ENCODE peak calls at places on chromosomes 11 and 22, in seven cellular contexts. E is mesendoderm, G is neuronal stem cell, P is IMR-90, O is H1, S is mesenchymal stem cell, F is trophoblast cell. A is an unnamed sample. For H3K4me1, the result is how much of the 10 kb centered on the place peaks cover.

GRCh38 chr22:20563464-20563906 is 56.1 kb downstream of the MED15 start:
- DNase-seq in P (no peak), E (no peak), F (no peak), G (no peak), S (no peak), O (no peak), A (no peak)

GRCh38 chr22:39098026-39098425 is 982 bp downstream of the APOBEC3H start:
- DNase-seq in G (no peak), S (no peak), F (no peak), E (peak), O (no peak), P (no peak), A (peak)

GRCh38 chr11:112812719-112813118 is 148.5 kb upstream of the NCAM1 start:
- DNase-seq in E (no peak), O (no peak), P (no peak), S (no peak), F (no peak), G (no peak), A (no peak)

GRCh38 chr11:79094601-79095000 is 346.2 kb downstream of the TENM4 start:
- DNase-seq in S (no peak), F (no peak), G (no peak), E (peak), O (no peak), P (no peak), A (no peak)

GRCh38 chr11:73982990-73983763 is 534 bp upstream of the UCP2 start:
- DNase-seq in E (peak), O (peak), F (peak), S (peak), P (peak), G (peak), A (peak)

GRCh38 chr11:15815246-15816209 is 540.8 kb downstream of the SOX6 start:
- DNase-seq in G (no peak), F (no peak), P (no peak), E (no peak), S (peak), O (no peak), A (no peak)

GRCh38 chr11:93330446-93330984 is at the start of gene DEUP1:
- DNase-seq in S (peak), G (peak), O (no peak), F (peak), E (peak), P (no peak), A (peak)

GRCh38 chr11:129045150-129045549 is 102.5 kb upstream of the TP53AIP1 start:
- DNase-seq in S (no peak), G (no peak), F (no peak), O (no peak), E (no peak), P (no peak), A (no peak)

GRCh38 chr11:134634897-134635831 is 223.1 kb upstream of the B3GAT1 start:
- DNase-seq in P (no peak), S (no peak), E (peak), G (no peak), F (no peak), O (no peak), A (no peak)

GRCh38 chr11:6127881-6128280 is 20.4 kb downstream of the OR56B4 start:
- DNase-seq in F (no peak), P (no peak), G (no peak), O (no peak), S (no peak), E (no peak), A (no peak)

GRCh38 chr11:985435-985834 is 51.1 kb downstream of the MUC6 start:
- DNase-seq in O (no peak), P (no peak), S (no peak), G (no peak), E (no peak), F (no peak), A (no peak)

GRCh38 chr11:70641366-70641765 is 243.0 kb downstream of the CTTN start:
- DNase-seq in F (no peak), G (no peak), E (peak), S (no peak), O (no peak), P (no peak), A (peak)

GRCh38 chr11:47466701-47467250 is 17.8 kb upstream of the RAPSN start:
- DNase-seq in S (no peak), O (no peak), G (no peak), E (peak), F (no peak), P (no peak), A (no peak)

GRCh38 chr22:41380993-41381328 is 781 bp upstream of the TEF start:
- DNase-seq in E (no peak), S (peak), G (no peak), F (peak), P (peak), O (no peak), A (no peak)

GRCh38 chr11:1360181-1360834 is 29.4 kb upstream of the BRSK2 start:
- DNase-seq in G (no peak), E (no peak), P (no peak), O (no peak), F (no peak), S (no peak), A (no peak)

GRCh38 chr11:58513747-58514367 is 6.0 kb upstream of the OR5B21 start:
- DNase-seq in G (peak), F (peak), E (peak), P (peak), S (peak), O (peak), A (peak)

GRCh38 chr11:118659956-118660645 is 19.3 kb downstream of the TREH start:
- DNase-seq in O (no peak), F (no peak), E (no peak), G (no peak), P (no peak), S (no peak), A (no peak)

GRCh38 chr11:94501522-94501921 is 7.7 kb downstream of the ANKRD49 start:
- DNase-seq in G (no peak), S (no peak), P (no peak), E (peak), F (peak), O (no peak), A (no peak)

GRCh38 chr11:74311352-74311926 is at the start of gene P4HA3:
- DNase-seq in G (peak), S (peak), F (peak), E (peak), O (peak), P (peak), A (peak)

GRCh38 chr11:22920939-22921565 is 60.8 kb upstream of the CCDC179 start:
- DNase-seq in O (peak), G (peak), E (peak), P (peak), S (peak), F (peak), A (peak)

GRCh38 chr11:41457216-41458014 is 2.0 kb downstream of the LRRC4C start:
- DNase-seq in P (no peak), E (no peak), S (no peak), G (no peak), O (no peak), F (no peak), A (no peak)

GRCh38 chr11:35619754-35620640 is 1.7 kb downstream of the FJX1 start:
- DNase-seq in F (no peak), E (peak), O (no peak), S (peak), P (peak), G (peak), A (peak)

GRCh38 chr11:65180877-65181568 is 705 bp upstream of the CAPN1 start:
- DNase-seq in S (peak), E (peak), F (peak), G (peak), O (no peak), P (peak), A (peak)

GRCh38 chr11:45260047-45260446 is 26.1 kb downstream of the SYT13 start:
- DNase-seq in G (no peak), F (no peak), E (no peak), S (no peak), P (no peak), O (no peak), A (no peak)

GRCh38 chr22:17817511-17818065 is 43.3 kb upstream of the BID start:
- DNase-seq in E (no peak), O (no peak), F (no peak), P (no peak), G (no peak), S (no peak), A (no peak)

GRCh38 chr11:130145975-130146776 is 13.4 kb upstream of the ST14 start:
- DNase-seq in F (peak), G (no peak), E (peak), P (no peak), O (peak), S (no peak), A (peak)

GRCh38 chr11:63867511-63867910 is 28.6 kb downstream of the MARK2 start:
- DNase-seq in F (peak), O (no peak), E (no peak), S (no peak), G (no peak), P (no peak), A (no peak)
- H3K4me1 ChIP-seq in F (under half), O (under half), E (under half), S (under half), G (under half), P (under half), A (under half)

DNA sequence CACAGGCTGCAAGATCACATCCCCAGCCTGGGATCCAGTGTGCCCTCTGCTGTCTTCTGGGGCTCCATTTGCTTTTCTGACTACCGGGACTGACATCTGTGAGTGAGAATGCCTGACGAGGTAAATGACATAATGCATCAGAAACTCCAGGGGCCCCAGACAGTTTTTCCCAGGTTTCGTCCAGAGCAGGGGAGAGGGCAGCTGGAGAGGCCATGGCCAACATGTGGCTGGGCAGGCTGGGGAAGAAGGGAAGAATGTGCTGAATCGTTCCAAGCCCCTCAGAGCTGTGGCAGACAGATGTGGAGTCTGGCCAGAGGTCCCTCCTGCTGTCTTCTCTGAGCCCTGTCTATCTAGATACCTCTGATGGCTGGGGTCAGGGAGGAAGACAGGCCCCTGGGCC is 163.9 kb downstream of the TRIM29 start:
- DNase-seq in G (no peak), F (no peak), O (no peak), E (peak), S (no peak), P (no peak), A (no peak)
- H3K18ac ChIP-seq in G (no peak), F (no peak), O (no peak), E (no peak), S (no peak), P (no peak), A (no peak)

GRCh38 chr11:33859306-33859705 is 32.6 kb downstream of the LMO2 start:
- DNase-seq in G (no peak), E (no peak), O (no peak), P (no peak), S (no peak), F (peak), A (no peak)
- H3K4me1 ChIP-seq in G (under half), E (under half), O (under half), P (under half), S (under half), F (under half), A (under half)

DNA sequence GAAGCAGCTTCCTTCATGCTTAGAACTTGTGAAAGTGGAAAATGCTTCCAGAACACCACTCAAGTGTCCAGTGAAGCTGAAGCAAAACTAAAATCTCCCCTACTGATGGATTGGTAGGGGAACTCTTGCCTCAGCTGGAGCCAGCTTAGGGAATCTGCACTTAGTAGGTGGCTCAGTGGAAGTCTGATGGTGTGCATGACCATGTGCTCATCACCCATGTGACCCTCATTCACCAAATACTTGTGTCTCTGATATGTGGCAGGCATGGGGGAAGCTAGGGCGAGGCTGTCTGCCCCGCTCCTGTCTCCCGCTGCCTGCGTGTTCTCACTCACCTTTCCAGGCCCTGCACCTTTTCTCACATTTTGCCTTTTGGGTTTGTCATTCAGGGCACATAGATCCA is 7.2 kb downstream of the TEAD1 start:
- DNase-seq in F (no peak), P (no peak), S (no peak), G (no peak), E (peak), O (no peak), A (no peak)
- H3K18ac ChIP-seq in F (peak), P (no peak), S (peak), G (peak), E (peak), O (peak), A (no peak)

DNA sequence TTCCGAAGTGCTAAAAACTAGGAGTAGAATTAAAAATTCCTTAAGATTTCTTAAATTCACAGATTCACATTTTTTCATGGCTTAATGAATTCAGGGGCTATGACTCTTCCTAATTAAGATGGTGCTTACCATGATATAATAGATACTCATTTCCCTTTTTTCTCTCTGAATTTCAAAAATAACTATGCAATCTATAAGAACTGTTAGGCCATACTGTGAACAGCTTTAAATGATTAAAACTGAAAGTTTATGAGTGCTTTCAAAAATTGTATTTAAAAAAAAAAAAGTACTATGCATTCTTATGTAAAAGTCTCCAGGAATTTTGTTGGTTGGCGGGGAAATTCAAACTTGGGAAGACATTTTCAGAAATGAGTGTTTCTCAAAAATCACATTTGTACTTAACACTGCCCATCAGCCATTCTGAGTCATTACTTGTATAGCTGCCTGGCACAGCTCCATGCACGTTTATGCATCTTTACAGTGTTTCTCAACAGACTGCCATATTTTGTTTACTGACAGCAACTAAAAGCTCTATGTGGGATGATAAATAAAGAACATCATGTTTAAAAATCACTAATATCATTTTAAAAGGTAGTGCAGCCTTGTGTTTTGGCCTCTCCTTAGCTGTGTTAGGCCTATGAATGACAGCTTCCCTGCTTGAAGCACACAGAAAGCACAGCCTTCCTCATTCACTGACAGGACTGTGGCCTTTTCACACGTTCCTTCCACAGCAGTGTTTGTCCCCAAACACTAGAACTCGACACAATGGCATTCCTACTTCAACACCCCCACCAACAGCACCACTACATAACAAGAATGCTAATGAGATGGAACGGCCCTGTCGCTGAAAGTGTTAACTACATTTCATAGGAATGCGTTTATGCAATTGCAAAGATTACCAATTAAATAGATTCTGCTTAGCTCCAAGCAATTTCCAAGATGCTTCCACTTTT is 131.4 kb downstream of the DCDC1 start:
- DNase-seq in S (peak), P (no peak), G (peak), F (no peak), E (peak), O (peak), A (peak)
- H3K4me1 ChIP-seq in S (under half), P (under half), G (under half), F (under half), E (under half), O (under half), A (under half)

GRCh38 chr11:61688368-61689163 is 8.4 kb downstream of the DAGLA start:
- DNase-seq in E (no peak), F (peak), P (no peak), G (no peak), S (no peak), O (no peak), A (peak)

GRCh38 chr11:61693897-61694840 is 14.0 kb downstream of the DAGLA start:
- DNase-seq in F (no peak), S (no peak), E (no peak), P (no peak), G (no peak), O (no peak), A (no peak)

GRCh38 chr11:61690706-61691377 is 10.7 kb downstream of the DAGLA start:
- DNase-seq in P (no peak), F (no peak), E (no peak), O (no peak), G (no peak), S (no peak), A (no peak)

GRCh38 chr11:61689164-61689496 is 8.9 kb downstream of the DAGLA start:
- DNase-seq in G (no peak), E (no peak), P (no peak), F (no peak), O (no peak), S (no peak), A (no peak)

GRCh38 chr11:61691378-61692156 is 11.4 kb downstream of the DAGLA start:
- DNase-seq in P (no peak), F (no peak), S (no peak), E (peak), G (no peak), O (no peak), A (no peak)
- H3K18ac ChIP-seq in P (no peak), F (no peak), S (no peak), E (no peak), G (peak), O (no peak), A (no peak)

GRCh38 chr11:34619062-34619516 is 1.8 kb upstream of the EHF start:
- DNase-seq in O (no peak), P (no peak), G (no peak), E (peak), F (peak), S (no peak), A (no peak)
- H3K4me1 ChIP-seq in O (under half), P (under half), G (under half), E (under half), F (under half), S (under half), A (under half)

GRCh38 chr11:67288452-67289225 is 464 bp upstream of the ANKRD13D start:
- DNase-seq in S (peak), G (peak), F (peak), O (no peak), E (peak), P (peak), A (peak)
- H3K18ac ChIP-seq in S (peak), G (peak), F (peak), O (peak), E (peak), P (peak), A (peak)

DNA sequence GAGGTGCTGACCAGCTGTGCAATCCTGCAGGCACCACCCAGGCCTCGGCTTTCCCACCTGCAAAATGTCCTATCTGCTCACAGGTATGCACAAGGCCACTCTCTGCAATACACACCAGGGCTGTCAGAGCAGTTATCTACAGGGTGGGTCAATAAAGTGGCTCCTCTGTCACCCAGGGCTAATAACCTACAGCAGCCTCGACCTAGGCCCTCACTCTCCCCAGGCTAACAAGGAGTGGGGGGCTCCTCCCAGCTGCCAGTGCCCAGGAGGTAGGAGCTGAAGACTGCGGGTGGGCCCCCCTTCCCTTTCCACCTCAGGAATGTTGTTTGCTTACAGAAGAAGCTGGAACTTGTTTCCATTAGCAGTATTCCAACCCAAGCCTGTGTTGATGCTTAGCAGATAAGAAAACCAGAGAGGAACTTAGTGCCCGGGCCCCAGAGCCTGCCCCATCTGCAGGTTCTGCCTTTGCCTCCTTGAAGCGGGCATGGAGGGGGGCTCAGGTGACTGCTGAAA is 26.8 kb downstream of the MYH9 start:
- DNase-seq in S (peak), F (no peak), G (no peak), P (peak), O (no peak), E (peak), A (no peak)
- H3K4me1 ChIP-seq in S (half or more), F (half or more), G (under half), P (half or more), O (under half), E (under half), A (under half)

DNA sequence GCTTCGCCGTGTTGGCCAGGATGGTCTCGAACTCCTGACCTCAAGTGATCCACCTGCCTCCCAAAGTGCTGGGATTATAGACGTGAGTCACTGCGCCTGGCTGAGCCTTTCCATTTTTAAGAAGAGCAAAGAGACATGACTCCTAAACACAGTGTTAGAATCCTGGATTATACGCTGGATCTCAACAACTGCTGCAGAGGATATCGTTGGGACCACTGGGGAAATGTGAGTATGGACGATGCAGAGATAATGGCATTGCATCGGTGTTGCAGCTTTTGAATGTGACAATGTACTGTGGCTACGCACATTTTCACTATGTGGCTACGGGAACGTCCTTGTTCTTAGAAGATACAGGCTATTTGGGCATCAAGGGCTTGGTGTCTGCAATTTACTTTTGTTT is 6.2 kb downstream of the MRGPRF start:
- DNase-seq in F (no peak), S (no peak), O (no peak), P (no peak), G (no peak), E (no peak), A (peak)
- H3K18ac ChIP-seq in F (no peak), S (no peak), O (no peak), P (no peak), G (no peak), E (no peak), A (no peak)

A was measured in H9.